ENCODE peak calls at places on chromosome 13, in ten cellular contexts. A is Panc1, I is HCT116, L is stomach, M is transverse colon, C is breast epithelium, D is prostate gland, V is upper lobe of left lung, K is K562, U is suprapubic skin. F is an unnamed sample.

GRCh38 chr13:92158335-92158734 is 759.9 kb downstream of the GPC5 start:
- DNase-seq in D (no peak), U (no peak), M (no peak), V (no peak), I (no peak), K (no peak), A (no peak), L (no peak), C (no peak), F (no peak)

GRCh38 chr13:113786262-113786841 is 27.3 kb downstream of the TMEM255B start:
- DNase-seq in M (no peak), V (no peak), C (no peak), D (no peak), K (no peak), A (no peak), U (no peak), I (no peak), L (peak), F (no peak)

GRCh38 chr13:28489536-28489935 is 5.4 kb downstream of the FLT1 start:
- DNase-seq in I (no peak), V (no peak), L (no peak), U (no peak), A (no peak), M (no peak), C (no peak), D (no peak), K (no peak), F (no peak)

GRCh38 chr13:30371649-30372265 is 50.5 kb upstream of the UBE2L5 start:
- DNase-seq in V (peak), U (no peak), A (no peak), D (peak), K (peak), I (peak), L (peak), C (no peak), M (peak), F (peak)

GRCh38 chr13:30618186-30618937 is 642 bp downstream of the USPL1 start:
- DNase-seq in V (peak), M (peak), L (peak), C (no peak), A (no peak), D (peak), I (no peak), U (peak), K (no peak), F (no peak)

GRCh38 chr13:80630685-80631121 is 289.8 kb upstream of the SPRY2 start:
- DNase-seq in V (no peak), L (no peak), C (no peak), M (no peak), A (no peak), D (no peak), K (no peak), I (no peak), U (no peak), F (peak)

GRCh38 chr13:113082198-113083021 is 23.2 kb upstream of the F7 start:
- DNase-seq in I (no peak), A (no peak), L (no peak), M (no peak), D (no peak), K (no peak), U (no peak), V (no peak), C (no peak), F (no peak)

GRCh38 chr13:49932868-49933267 is 3.3 kb downstream of the SPRYD7 start:
- DNase-seq in K (no peak), D (no peak), V (no peak), C (no peak), I (no peak), M (no peak), A (no peak), L (no peak), U (no peak), F (no peak)

GRCh38 chr13:35039012-35039411 is 96.9 kb downstream of the NBEA start:
- DNase-seq in U (no peak), V (no peak), M (no peak), A (no peak), L (no peak), D (no peak), I (no peak), K (no peak), C (no peak), F (no peak)

GRCh38 chr13:45691251-45691650 is 10.9 kb upstream of the CBY2 start:
- DNase-seq in A (no peak), M (no peak), D (no peak), L (no peak), K (no peak), C (no peak), I (no peak), V (no peak), U (no peak), F (no peak)

GRCh38 chr13:40682449-40683240 is 16.2 kb upstream of the FOXO1 start:
- DNase-seq in D (no peak), C (no peak), I (no peak), U (no peak), K (no peak), L (no peak), M (no peak), A (no peak), V (no peak), F (no peak)

GRCh38 chr13:78102121-78102677 is 183.6 kb upstream of the EDNRB start:
- DNase-seq in A (no peak), L (no peak), C (peak), I (no peak), K (no peak), M (peak), D (no peak), U (no peak), V (peak), F (peak)
- H3K4me3 ChIP-seq in A (no peak), L (no peak), C (no peak), I (no peak), K (no peak), M (no peak), D (no peak), U (no peak), V (no peak), F (no peak)

GRCh38 chr13:110309661-110310524 is 2.8 kb downstream of the COL4A2 start:
- DNase-seq in U (no peak), K (no peak), D (no peak), A (no peak), I (no peak), L (no peak), V (no peak), C (peak), M (no peak), F (no peak)

GRCh38 chr13:110309159-110309476 is 2.0 kb downstream of the COL4A2 start:
- DNase-seq in K (no peak), I (no peak), U (no peak), A (no peak), M (no peak), L (no peak), C (no peak), D (no peak), V (no peak), F (no peak)

GRCh38 chr13:110306960-110307696 is at the start of the genes COL4A1 and COL4A2:
- DNase-seq in I (no peak), U (no peak), M (peak), L (no peak), K (no peak), D (peak), V (no peak), A (no peak), C (peak), F (no peak)

GRCh38 chr13:110307697-110308376 is 753 bp downstream of the COL4A2 start:
- DNase-seq in U (no peak), D (no peak), I (no peak), A (no peak), M (no peak), V (no peak), C (peak), K (no peak), L (no peak), F (no peak)

DNA sequence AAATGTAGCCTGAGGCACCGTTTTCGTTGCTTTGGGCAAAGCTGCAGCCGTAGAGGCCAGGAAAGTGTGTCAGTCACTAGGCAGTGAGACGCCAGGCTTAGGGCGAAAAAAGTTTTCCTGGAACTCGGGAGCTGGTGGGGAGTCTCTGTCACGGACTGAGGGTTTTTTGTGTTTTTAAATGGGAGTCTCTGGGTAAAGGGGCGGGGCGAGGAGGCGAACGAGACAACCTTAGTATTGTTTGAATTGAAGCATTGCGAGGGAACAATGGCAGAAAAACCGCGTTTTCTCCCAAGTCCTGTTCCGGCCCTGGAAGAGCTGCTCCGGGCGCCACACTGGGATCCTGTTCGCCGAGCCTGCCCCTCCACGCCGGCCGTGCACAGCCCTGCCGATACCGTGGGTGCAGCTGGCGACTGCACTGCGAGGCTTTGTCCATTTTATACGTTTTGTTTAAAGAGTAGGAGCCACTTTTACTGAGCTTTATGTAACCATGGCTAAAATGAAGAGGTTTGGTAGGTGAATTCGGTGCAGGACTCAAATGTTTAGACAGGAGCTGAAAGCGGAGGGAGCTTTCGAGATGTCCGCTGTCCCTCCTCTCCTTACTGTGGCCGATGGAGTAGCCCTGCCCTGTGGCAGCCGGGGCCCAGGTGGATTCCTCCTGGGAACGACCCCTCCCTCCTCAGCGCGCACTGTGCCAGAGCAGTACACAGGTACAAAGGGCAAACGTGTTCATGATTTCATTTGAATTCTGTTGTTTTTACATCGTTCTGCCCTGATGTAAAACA is 1.5 kb downstream of the COL4A2 start:
- DNase-seq in K (no peak), L (no peak), C (peak), V (no peak), D (no peak), M (no peak), I (no peak), A (no peak), U (no peak), F (no peak)
- TF ChIP-seq POLR2AphosphoS5 in K (no peak), L (no peak), C (no peak), V (no peak), D (no peak), M (peak), I (no peak), A (no peak), U (no peak), F (no peak)

GRCh38 chr13:36456577-36456976 is 24.3 kb downstream of the CCNA1 start:
- DNase-seq in D (peak), M (no peak), L (no peak), C (peak), U (no peak), A (no peak), I (no peak), V (no peak), K (no peak), F (no peak)

GRCh38 chr13:36454962-36455361 is 22.7 kb downstream of the CCNA1 start:
- DNase-seq in C (no peak), V (no peak), D (no peak), K (no peak), U (no peak), I (no peak), L (no peak), A (no peak), M (no peak), F (no peak)

GRCh38 chr13:36450534-36450933 is 18.2 kb downstream of the CCNA1 start:
- DNase-seq in U (no peak), A (no peak), M (no peak), C (no peak), I (no peak), D (no peak), V (no peak), K (no peak), L (no peak), F (peak)

GRCh38 chr13:36454121-36454520 is 21.8 kb downstream of the CCNA1 start:
- DNase-seq in L (no peak), I (no peak), C (no peak), V (no peak), U (no peak), K (no peak), A (no peak), D (no peak), M (no peak), F (no peak)

GRCh38 chr13:36453518-36453917 is 21.2 kb downstream of the CCNA1 start:
- DNase-seq in M (no peak), U (no peak), L (no peak), D (no peak), C (no peak), V (no peak), K (no peak), A (no peak), I (no peak), F (peak)
- TF ChIP-seq CTCF in M (no peak), U (no peak), L (no peak), D (no peak), C (no peak), V (peak), K (no peak), A (peak), I (no peak), F (peak)

DNA sequence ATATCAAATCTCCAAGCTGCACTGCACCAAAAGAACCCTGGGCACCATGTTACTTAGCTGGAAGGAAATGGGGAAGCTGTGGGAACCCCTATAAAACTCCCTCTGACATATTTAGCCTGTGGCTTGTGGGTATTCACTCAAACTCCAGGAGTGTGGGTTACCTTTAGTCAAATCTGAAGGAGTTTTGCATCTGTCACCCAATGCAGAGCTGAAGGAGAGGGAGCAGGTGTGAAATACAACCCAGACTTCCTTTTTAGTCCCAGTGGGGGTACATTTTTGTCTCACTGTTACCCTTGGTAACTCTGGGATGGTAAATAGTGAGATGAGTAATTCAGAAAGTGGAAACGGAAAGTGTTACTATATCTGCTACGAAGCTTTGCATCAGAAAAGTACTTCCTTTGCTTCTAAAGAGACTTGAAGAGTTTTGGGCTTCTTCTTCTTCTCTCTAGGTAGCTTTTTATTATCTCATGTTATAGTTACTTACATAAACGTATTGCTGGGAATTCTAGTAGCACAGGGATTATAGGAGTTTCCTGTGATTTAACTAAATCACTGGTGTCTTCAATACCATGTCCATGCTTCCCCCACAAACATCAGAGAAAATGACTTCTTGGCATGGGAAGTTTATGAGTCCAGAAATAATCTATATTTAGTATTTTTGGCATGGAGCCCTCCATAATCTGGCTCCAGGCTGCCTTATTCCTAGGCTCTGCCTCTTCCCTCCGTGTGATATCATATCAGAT is 105.9 kb downstream of the AKAP11 start:
- DNase-seq in K (no peak), U (no peak), I (no peak), M (no peak), L (no peak), A (no peak), D (no peak), V (no peak), C (no peak), F (no peak)
- H3K4me3 ChIP-seq in K (no peak), U (no peak), I (no peak), M (no peak), L (no peak), A (no peak), D (no peak), V (no peak), C (no peak), F (no peak)

DNA sequence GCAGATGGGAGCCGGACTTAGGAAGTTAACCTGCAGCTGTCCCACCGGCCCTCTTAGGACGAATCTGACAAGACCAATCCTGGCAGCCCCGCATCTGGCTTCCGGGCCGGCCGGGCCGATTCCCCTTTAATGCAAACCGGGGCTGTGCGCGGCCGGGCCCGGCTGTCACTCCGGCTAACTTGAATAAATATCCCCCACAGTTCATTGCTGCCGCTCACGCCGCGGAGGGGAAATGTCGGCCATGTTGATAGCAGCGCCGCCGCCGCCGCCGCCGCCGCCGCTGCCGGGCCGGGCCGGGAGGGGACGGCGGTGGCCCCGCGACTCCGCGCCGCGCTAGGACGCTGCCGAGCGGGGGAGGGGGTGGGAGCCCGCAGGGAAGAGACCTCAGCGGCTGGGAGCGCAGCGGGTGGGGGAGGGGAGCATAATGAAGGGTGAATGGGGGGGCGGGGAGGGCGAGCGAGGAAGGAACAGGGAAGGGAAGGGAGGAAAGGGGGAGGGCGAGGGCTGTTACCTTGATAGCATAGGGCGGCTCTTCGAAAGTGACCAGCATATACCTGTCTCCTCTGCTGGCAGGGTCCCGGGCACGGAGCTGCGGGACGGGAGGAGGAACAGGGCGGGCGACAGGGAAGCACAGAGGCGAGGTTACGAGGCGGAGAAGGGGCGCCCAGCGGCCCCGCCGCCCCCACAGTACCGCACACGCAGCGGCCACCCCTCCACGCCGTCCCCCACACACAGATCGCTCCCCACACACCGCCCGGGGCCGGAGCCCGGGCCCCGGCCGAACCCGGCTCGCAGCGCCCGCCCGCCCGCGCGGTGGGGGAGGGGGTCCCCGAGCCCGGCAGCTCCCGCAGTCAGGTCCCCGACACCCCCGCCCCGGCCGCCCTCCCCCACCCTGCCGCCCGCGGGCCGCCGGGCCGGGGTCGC is 1.1 kb downstream of the INTS6 start:
- DNase-seq in L (peak), M (peak), U (peak), D (peak), C (peak), I (peak), K (peak), A (no peak), V (peak), F (peak)
- TF ChIP-seq POLR2AphosphoS5 in L (peak), M (peak), U (peak), D (peak), C (no peak), I (peak), K (no peak), A (no peak), V (peak), F (peak)

GRCh38 chr13:43792456-43792855 is 5.7 kb upstream of the ENOX1 start:
- DNase-seq in U (no peak), M (no peak), V (no peak), I (no peak), A (no peak), K (no peak), C (no peak), L (no peak), D (no peak), F (no peak)
- TF ChIP-seq CTCF in U (no peak), M (no peak), V (no peak), I (no peak), A (no peak), K (no peak), C (no peak), L (no peak), D (no peak), F (no peak)

GRCh38 chr13:95385373-95385772 is 84.1 kb upstream of the ABCC4 start:
- DNase-seq in I (no peak), U (no peak), A (no peak), C (no peak), D (no peak), V (no peak), L (no peak), K (no peak), M (no peak), F (no peak)
- H3K4me3 ChIP-seq in I (no peak), U (no peak), A (no peak), C (no peak), D (no peak), V (no peak), L (no peak), K (no peak), M (no peak), F (no peak)

DNA sequence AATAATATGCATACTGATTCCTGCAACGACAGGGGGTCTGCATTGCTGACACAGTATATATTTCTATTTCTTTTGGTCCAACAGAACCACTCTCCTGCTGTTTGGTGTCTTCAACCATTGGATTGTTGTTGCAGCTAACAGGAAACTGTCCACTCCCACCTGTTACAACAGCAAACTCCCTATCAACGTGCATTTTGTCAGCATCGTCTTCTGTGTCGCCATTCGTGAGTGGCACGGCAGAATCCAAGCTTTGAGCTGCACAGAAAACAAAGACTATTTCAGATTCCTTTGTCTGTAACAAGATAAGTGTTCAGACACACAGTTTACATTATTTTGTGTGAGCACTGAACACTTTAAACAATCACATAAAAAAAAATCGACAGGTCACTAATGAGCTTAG is 31.3 kb downstream of the ANKRD10 start:
- DNase-seq in V (no peak), D (no peak), A (no peak), C (no peak), M (no peak), L (no peak), I (no peak), K (no peak), U (no peak), F (no peak)
- TF ChIP-seq POLR2AphosphoS5 in V (no peak), D (no peak), A (no peak), C (no peak), M (no peak), L (no peak), I (no peak), K (no peak), U (no peak), F (no peak)

DNA sequence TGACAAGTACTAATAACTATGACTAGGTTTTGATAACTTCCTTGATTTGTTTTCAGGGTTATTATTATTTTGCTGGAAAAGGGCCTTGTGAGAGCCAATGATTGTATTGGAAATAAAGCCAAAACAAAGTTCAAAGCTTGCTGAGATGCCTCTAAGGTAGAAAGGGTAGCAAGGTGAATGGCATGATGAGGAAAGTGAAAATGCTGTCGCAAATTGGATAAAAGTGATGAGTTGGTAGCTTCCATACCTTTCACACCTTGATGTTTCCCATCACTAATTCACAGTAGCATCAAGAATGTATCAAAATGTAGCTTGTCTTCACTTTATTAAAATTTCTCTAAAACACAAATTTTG is 259.4 kb downstream of the FGF14 start:
- DNase-seq in L (no peak), A (no peak), I (no peak), U (no peak), D (no peak), V (no peak), C (no peak), K (no peak), M (no peak), F (no peak)
- TF ChIP-seq CTCF in L (no peak), A (no peak), I (no peak), U (no peak), D (no peak), V (no peak), C (no peak), K (no peak), M (no peak), F (no peak)

F was measured in HL-60.